ENCODE peak calls at places on chromosomes 4 and X, in six cellular contexts. One of them, this sample, is unnamed.

GRCh38 chrX:47190445-47191269 is 3.0 kb upstream of the UBA1 start:
- DNase-seq in heart right ventricle: peak
- DNase-seq in T-helper 2 cell: peak
- DNase-seq in MCF 10A: peak
- DNase-seq in activated CD8-positive, alpha-beta memory T cell treated with anti-CD3 and anti-CD28 coated beads, Interleukin-2, amount 50 U/mL, for 4 hours: peak
- DNase-seq in GM10248: peak
- DNase-seq in this sample: peak

GRCh38 chr4:157358439-157358838 is 137.9 kb downstream of the GRIA2 start:
- DNase-seq in MCF 10A: no peak
- DNase-seq in T-helper 2 cell: no peak
- DNase-seq in heart right ventricle: no peak
- DNase-seq in GM10248: no peak
- DNase-seq in activated CD8-positive, alpha-beta memory T cell treated with anti-CD3 and anti-CD28 coated beads, Interleukin-2, amount 50 U/mL, for 4 hours: no peak
- DNase-seq in this sample: no peak

GRCh38 chrX:49172280-49172780 is 632 bp downstream of the PLP2 start:
- DNase-seq in GM10248: peak
- DNase-seq in T-helper 2 cell: peak
- DNase-seq in MCF 10A: peak
- DNase-seq in activated CD8-positive, alpha-beta memory T cell treated with anti-CD3 and anti-CD28 coated beads, Interleukin-2, amount 50 U/mL, for 4 hours: peak
- DNase-seq in heart right ventricle: peak
- DNase-seq in this sample: peak

GRCh38 chrX:64976673-64977040 is 407 bp upstream of the ZC4H2 start:
- DNase-seq in MCF 10A: no peak
- DNase-seq in heart right ventricle: no peak
- DNase-seq in activated CD8-positive, alpha-beta memory T cell treated with anti-CD3 and anti-CD28 coated beads, Interleukin-2, amount 50 U/mL, for 4 hours: no peak
- DNase-seq in GM10248: no peak
- DNase-seq in T-helper 2 cell: no peak
- DNase-seq in this sample: no peak

GRCh38 chr4:118754890-118755289 is 69.7 kb downstream of the METTL14 start:
- DNase-seq in heart right ventricle: no peak
- DNase-seq in activated CD8-positive, alpha-beta memory T cell treated with anti-CD3 and anti-CD28 coated beads, Interleukin-2, amount 50 U/mL, for 4 hours: no peak
- DNase-seq in T-helper 2 cell: no peak
- DNase-seq in MCF 10A: no peak
- DNase-seq in GM10248: no peak
- DNase-seq in this sample: no peak

GRCh38 chr4:133720001-133720400 is 481.6 kb downstream of the PABPC4L start:
- DNase-seq in GM10248: no peak
- DNase-seq in activated CD8-positive, alpha-beta memory T cell treated with anti-CD3 and anti-CD28 coated beads, Interleukin-2, amount 50 U/mL, for 4 hours: no peak
- DNase-seq in MCF 10A: no peak
- DNase-seq in heart right ventricle: no peak
- DNase-seq in T-helper 2 cell: no peak
- DNase-seq in this sample: no peak

GRCh38 chr4:147492761-147493160 is 11.9 kb downstream of the EDNRA start:
- DNase-seq in MCF 10A: no peak
- DNase-seq in T-helper 2 cell: no peak
- DNase-seq in heart right ventricle: peak
- DNase-seq in GM10248: no peak
- DNase-seq in activated CD8-positive, alpha-beta memory T cell treated with anti-CD3 and anti-CD28 coated beads, Interleukin-2, amount 50 U/mL, for 4 hours: no peak
- DNase-seq in this sample: no peak

GRCh38 chr4:8079031-8079885 is 79.4 kb downstream of the ABLIM2 start:
- DNase-seq in heart right ventricle: no peak
- DNase-seq in MCF 10A: no peak
- DNase-seq in T-helper 2 cell: no peak
- DNase-seq in activated CD8-positive, alpha-beta memory T cell treated with anti-CD3 and anti-CD28 coated beads, Interleukin-2, amount 50 U/mL, for 4 hours: no peak
- DNase-seq in GM10248: no peak
- DNase-seq in this sample: peak

GRCh38 chrX:29659911-29660310 is 555.5 kb upstream of the MAGEB2 start:
- DNase-seq in MCF 10A: no peak
- DNase-seq in T-helper 2 cell: no peak
- DNase-seq in GM10248: no peak
- DNase-seq in heart right ventricle: no peak
- DNase-seq in activated CD8-positive, alpha-beta memory T cell treated with anti-CD3 and anti-CD28 coated beads, Interleukin-2, amount 50 U/mL, for 4 hours: no peak
- DNase-seq in this sample: no peak

GRCh38 chr4:121238461-121238860 is 74.3 kb upstream of the TNIP3 start:
- DNase-seq in activated CD8-positive, alpha-beta memory T cell treated with anti-CD3 and anti-CD28 coated beads, Interleukin-2, amount 50 U/mL, for 4 hours: no peak
- DNase-seq in GM10248: no peak
- DNase-seq in MCF 10A: no peak
- DNase-seq in T-helper 2 cell: no peak
- DNase-seq in heart right ventricle: no peak
- DNase-seq in this sample: no peak

GRCh38 chr4:39568805-39569204 is 41.6 kb upstream of the UGDH start:
- DNase-seq in T-helper 2 cell: no peak
- DNase-seq in MCF 10A: no peak
- DNase-seq in activated CD8-positive, alpha-beta memory T cell treated with anti-CD3 and anti-CD28 coated beads, Interleukin-2, amount 50 U/mL, for 4 hours: no peak
- DNase-seq in GM10248: peak
- DNase-seq in heart right ventricle: no peak
- DNase-seq in this sample: no peak

GRCh38 chr4:150258569-150258968 is 180.3 kb downstream of the DCLK2 start:
- DNase-seq in heart right ventricle: no peak
- DNase-seq in activated CD8-positive, alpha-beta memory T cell treated with anti-CD3 and anti-CD28 coated beads, Interleukin-2, amount 50 U/mL, for 4 hours: no peak
- DNase-seq in MCF 10A: peak
- DNase-seq in GM10248: no peak
- DNase-seq in T-helper 2 cell: no peak
- DNase-seq in this sample: no peak

GRCh38 chr4:154349829-154350228 is 141.8 kb downstream of the DCHS2 start:
- DNase-seq in T-helper 2 cell: no peak
- DNase-seq in activated CD8-positive, alpha-beta memory T cell treated with anti-CD3 and anti-CD28 coated beads, Interleukin-2, amount 50 U/mL, for 4 hours: no peak
- DNase-seq in MCF 10A: peak
- DNase-seq in heart right ventricle: no peak
- DNase-seq in GM10248: no peak
- DNase-seq in this sample: no peak

GRCh38 chr4:48073567-48074103 is 57.1 kb downstream of the NIPAL1 start:
- DNase-seq in T-helper 2 cell: no peak
- DNase-seq in MCF 10A: no peak
- DNase-seq in activated CD8-positive, alpha-beta memory T cell treated with anti-CD3 and anti-CD28 coated beads, Interleukin-2, amount 50 U/mL, for 4 hours: no peak
- DNase-seq in heart right ventricle: no peak
- DNase-seq in GM10248: no peak
- DNase-seq in this sample: no peak

GRCh38 chr4:155526452-155527169 is 140.0 kb upstream of the GUCY1A1 start:
- DNase-seq in GM10248: no peak
- DNase-seq in heart right ventricle: peak
- DNase-seq in activated CD8-positive, alpha-beta memory T cell treated with anti-CD3 and anti-CD28 coated beads, Interleukin-2, amount 50 U/mL, for 4 hours: no peak
- DNase-seq in MCF 10A: no peak
- DNase-seq in T-helper 2 cell: no peak
- DNase-seq in this sample: no peak

GRCh38 chrX:19040373-19040772 is 56.5 kb upstream of the PHKA2 start:
- DNase-seq in MCF 10A: peak
- DNase-seq in GM10248: no peak
- DNase-seq in T-helper 2 cell: no peak
- DNase-seq in activated CD8-positive, alpha-beta memory T cell treated with anti-CD3 and anti-CD28 coated beads, Interleukin-2, amount 50 U/mL, for 4 hours: no peak
- DNase-seq in heart right ventricle: no peak
- DNase-seq in this sample: no peak

GRCh38 chrX:71492086-71493065 is 40.5 kb upstream of the OGT start:
- DNase-seq in heart right ventricle: peak
- DNase-seq in MCF 10A: peak
- DNase-seq in T-helper 2 cell: peak
- DNase-seq in GM10248: peak
- DNase-seq in activated CD8-positive, alpha-beta memory T cell treated with anti-CD3 and anti-CD28 coated beads, Interleukin-2, amount 50 U/mL, for 4 hours: peak
- DNase-seq in this sample: peak

GRCh38 chr4:37279894-37280592 is 35.5 kb downstream of the NWD2 start:
- DNase-seq in MCF 10A: peak
- DNase-seq in GM10248: no peak
- DNase-seq in heart right ventricle: no peak
- DNase-seq in T-helper 2 cell: no peak
- DNase-seq in activated CD8-positive, alpha-beta memory T cell treated with anti-CD3 and anti-CD28 coated beads, Interleukin-2, amount 50 U/mL, for 4 hours: no peak
- DNase-seq in this sample: no peak

GRCh38 chr4:1212546-1213335 is 36.2 kb downstream of the CTBP1 start:
- DNase-seq in MCF 10A: no peak
- DNase-seq in GM10248: no peak
- DNase-seq in heart right ventricle: no peak
- DNase-seq in activated CD8-positive, alpha-beta memory T cell treated with anti-CD3 and anti-CD28 coated beads, Interleukin-2, amount 50 U/mL, for 4 hours: no peak
- DNase-seq in T-helper 2 cell: no peak
- DNase-seq in this sample: no peak

GRCh38 chrX:138872537-138872936 is 161.0 kb upstream of the FGF13 start:
- DNase-seq in heart right ventricle: no peak
- DNase-seq in GM10248: no peak
- DNase-seq in T-helper 2 cell: no peak
- DNase-seq in MCF 10A: no peak
- DNase-seq in activated CD8-positive, alpha-beta memory T cell treated with anti-CD3 and anti-CD28 coated beads, Interleukin-2, amount 50 U/mL, for 4 hours: no peak
- DNase-seq in this sample: no peak

This sample was measured in BE2C.